ENCODE peak calls at places on chromosomes 5 and 9, in five cellular contexts. P is HCT116, L is H1, B is GM12878, W is SK-N-SH. I is an unnamed sample.

GRCh38 chr5:8829322-8830029 is 716.4 kb downstream of the SEMA5A start:
- DNase-seq in B (no peak), L (no peak), P (no peak), W (no peak), I (peak; percentile 16)

GRCh38 chr5:179475211-179475840 is 75.0 kb upstream of the RUFY1 start:
- DNase-seq in P (no peak), L (no peak), B (no peak), W (no peak), I (no peak)

GRCh38 chr9:130295431-130295830 is 29.9 kb downstream of the HMCN2 start:
- DNase-seq in B (no peak), L (no peak), P (no peak), W (no peak), I (no peak)

GRCh38 chr5:155008669-155009068 is 4.9 kb upstream of the KIF4B start:
- DNase-seq in W (no peak), L (no peak), P (peak; percentile 12), B (no peak), I (no peak)

GRCh38 chr5:8691221-8691620 is 822.3 kb downstream of the MTRR start:
- DNase-seq in L (no peak), W (no peak), B (no peak), P (no peak), I (no peak)

GRCh38 chr5:146041180-146041789 is 64.1 kb downstream of the PLAC8L1 start:
- DNase-seq in W (no peak), B (no peak), L (no peak), P (no peak), I (no peak)

GRCh38 chr5:107467137-107467932 is 203.4 kb downstream of the EFNA5 start:
- DNase-seq in W (no peak), L (no peak), B (no peak), P (no peak), I (no peak)

GRCh38 chr5:140273401-140273877 is 29.5 kb downstream of the PFDN1 start:
- DNase-seq in W (no peak), P (no peak), B (no peak), L (no peak), I (no peak)

GRCh38 chr5:154801083-154801482 is 45.9 kb downstream of the LARP1 start:
- DNase-seq in B (no peak), P (no peak), W (no peak), L (no peak), I (no peak)

GRCh38 chr5:72235725-72236124 is 84.3 kb downstream of the MRPS27 start:
- DNase-seq in W (no peak), L (no peak), P (no peak), B (no peak), I (no peak)

GRCh38 chr5:96254980-96255681 is 177.9 kb downstream of the PCSK1 start:
- DNase-seq in W (no peak), L (no peak), B (no peak), P (no peak), I (no peak)

GRCh38 chr9:109931623-109932022 is 151.6 kb downstream of the PALM2AKAP2 start:
- DNase-seq in L (no peak), B (no peak), P (no peak), W (no peak), I (no peak)

GRCh38 chr5:178286226-178287090 is 53.9 kb upstream of the PHYKPL start:
- DNase-seq in B (no peak), W (no peak), L (no peak), P (no peak), I (no peak)

GRCh38 chr5:131357739-131358561 is 94.1 kb downstream of the CDC42SE2 start:
- DNase-seq in L (no peak), P (no peak), W (no peak), B (no peak), I (no peak)
- H3K4me3 ChIP-seq in L (no peak overlapping the region), P (no peak overlapping the region), W (no peak overlapping the region), B (no peak overlapping the region), I (no peak overlapping the region)

GRCh38 chr5:135448796-135449507 is 1.8 kb upstream of the DCANP1 start:
- DNase-seq in B (no peak), P (no peak), L (no peak), W (no peak), I (no peak)
- H3K27me3 ChIP-seq in B (peaks cover 1% of the 10 kb centered on the region), P (no peaks in the 10 kb centered on the region), L (peaks cover 3% of the 10 kb centered on the region), W (peaks cover 27% of the 10 kb centered on the region), I (peaks cover 17% of the 10 kb centered on the region)

GRCh38 chr9:95720496-95720895 is 155.0 kb upstream of the ERCC6L2 start:
- DNase-seq in B (no peak), W (no peak), L (no peak), P (no peak), I (no peak)

GRCh38 chr9:95719354-95719753 is 156.1 kb upstream of the ERCC6L2 start:
- DNase-seq in P (no peak), W (no peak), L (no peak), B (no peak), I (no peak)

GRCh38 chr9:95718263-95718662 is 157.2 kb upstream of the ERCC6L2 start:
- DNase-seq in P (no peak), B (no peak), W (no peak), L (no peak), I (no peak)

GRCh38 chr9:95722141-95722540 is 153.3 kb upstream of the ERCC6L2 start:
- DNase-seq in P (no peak), L (no peak), B (no peak), W (no peak), I (no peak)

DNA sequence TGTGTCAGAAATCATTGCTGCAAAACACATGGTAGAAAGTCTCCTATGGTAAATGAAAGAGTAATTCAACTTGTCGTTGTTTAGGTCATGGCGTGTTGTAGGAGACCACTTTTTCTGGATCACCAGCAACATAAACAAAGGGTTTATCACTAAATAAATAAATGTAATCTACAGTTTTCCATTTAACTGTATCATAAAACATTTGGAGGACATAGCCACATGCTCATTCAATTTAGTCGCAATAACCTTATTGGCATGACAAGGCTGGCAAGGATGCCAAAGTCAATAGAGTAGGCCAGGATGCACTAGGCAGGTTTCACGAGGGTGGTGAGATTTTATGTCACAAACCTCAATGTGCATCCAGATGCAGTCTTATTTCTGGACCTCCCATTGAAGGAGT is 154.4 kb upstream of the ERCC6L2 start:
- DNase-seq in P (no peak), W (peak; percentile 47), B (no peak), L (no peak), I (no peak)
- TF ChIP-seq YY1 in P (no peak), W (no peak), B (no peak), L (no peak), I (no peak)

GRCh38 chr5:56160723-56161445 is 72.2 kb downstream of the ANKRD55 start:
- DNase-seq in P (no peak), B (no peak), W (peak; percentile 23), L (no peak), I (no peak)
- H3K4me3 ChIP-seq in P (no peak overlapping the region), B (no peak overlapping the region), W (no peak overlapping the region), L (no peak overlapping the region), I (no peak overlapping the region)

DNA sequence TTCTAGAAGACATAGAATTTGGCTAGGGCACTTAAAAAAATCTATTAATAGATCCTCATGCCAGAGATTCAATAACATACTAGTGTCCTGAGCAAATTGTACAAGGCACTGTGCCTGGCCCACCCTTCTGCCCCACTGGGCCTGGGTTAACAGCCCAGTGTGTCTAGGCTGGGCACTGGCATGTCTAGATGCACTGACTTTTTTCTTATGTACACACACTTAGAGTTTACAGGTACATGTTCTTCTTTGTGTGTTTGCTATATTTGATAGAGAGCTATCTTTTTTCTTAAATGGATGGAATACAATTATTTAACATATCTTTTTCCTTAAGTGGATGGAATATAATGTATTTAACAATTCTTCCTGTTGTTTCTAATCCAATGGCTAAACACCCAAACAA is 241.5 kb downstream of the AUH start:
- DNase-seq in B (no peak), P (no peak), L (no peak), W (no peak), I (no peak)
- H3K27me3 ChIP-seq in B (peaks cover 4% of the 10 kb centered on the region), P (no peaks in the 10 kb centered on the region), L (no peaks in the 10 kb centered on the region), W (no peaks in the 10 kb centered on the region), I (no peaks in the 10 kb centered on the region)

GRCh38 chr9:137892424-137893191 is 15.0 kb downstream of the CACNA1B start:
- DNase-seq in L (no peak), B (no peak), P (no peak), W (no peak), I (no peak)
- TF ChIP-seq YY1 in L (no peak), B (no peak), P (no peak), W (no peak), I (no peak)

I was measured in NT2/D1.